ENCODE peak calls at places on chromosomes 4 and X, in five cellular contexts. One of them, this sample, is unnamed.

GRCh38 chrX:119887721-119888425 is 7.8 kb upstream of the AKAP14 start:
- DNase-seq in KBM-7: peak; percentile 73
- DNase-seq in HT-29: peak; percentile 69
- DNase-seq in activated CD8-positive, alpha-beta memory T cell treated with anti-CD3 and anti-CD28 coated beads for 4 hours: no peak
- DNase-seq in NCI-H460: peak; percentile 64
- DNase-seq in this sample: peak; percentile 58

GRCh38 chr4:134276476-134276875 is 74.9 kb upstream of the PABPC4L start:
- DNase-seq in KBM-7: no peak
- DNase-seq in HT-29: no peak
- DNase-seq in activated CD8-positive, alpha-beta memory T cell treated with anti-CD3 and anti-CD28 coated beads for 4 hours: no peak
- DNase-seq in NCI-H460: no peak
- DNase-seq in this sample: no peak

GRCh38 chrX:2228466-2228865 is 272.3 kb downstream of the DHRSX start:
- DNase-seq in KBM-7: no peak
- DNase-seq in HT-29: no peak
- DNase-seq in activated CD8-positive, alpha-beta memory T cell treated with anti-CD3 and anti-CD28 coated beads for 4 hours: no peak
- DNase-seq in NCI-H460: no peak
- DNase-seq in this sample: no peak

GRCh38 chr4:138688531-138689181 is 326.9 kb upstream of the NOCT start:
- DNase-seq in KBM-7: no peak
- DNase-seq in HT-29: no peak
- DNase-seq in activated CD8-positive, alpha-beta memory T cell treated with anti-CD3 and anti-CD28 coated beads for 4 hours: no peak
- DNase-seq in NCI-H460: no peak
- DNase-seq in this sample: no peak

GRCh38 chr4:146104541-146104940 is 71.0 kb upstream of the LSM6 start:
- DNase-seq in KBM-7: no peak
- DNase-seq in HT-29: no peak
- DNase-seq in activated CD8-positive, alpha-beta memory T cell treated with anti-CD3 and anti-CD28 coated beads for 4 hours: no peak
- DNase-seq in NCI-H460: no peak
- DNase-seq in this sample: no peak

GRCh38 chr4:113919145-113919544 is 60.3 kb downstream of the ARSJ start:
- DNase-seq in KBM-7: no peak
- DNase-seq in HT-29: no peak
- DNase-seq in activated CD8-positive, alpha-beta memory T cell treated with anti-CD3 and anti-CD28 coated beads for 4 hours: no peak
- DNase-seq in NCI-H460: no peak
- DNase-seq in this sample: no peak

GRCh38 chrX:30971761-30972603 is 82.9 kb upstream of the TAB3 start:
- DNase-seq in KBM-7: peak; percentile 69
- DNase-seq in HT-29: peak; percentile 23
- DNase-seq in activated CD8-positive, alpha-beta memory T cell treated with anti-CD3 and anti-CD28 coated beads for 4 hours: peak; percentile 0
- DNase-seq in NCI-H460: peak; percentile 49
- DNase-seq in this sample: peak; percentile 61

GRCh38 chr4:39036172-39036571 is 4.0 kb upstream of the TMEM156 start:
- DNase-seq in KBM-7: no peak
- DNase-seq in HT-29: peak; percentile 37
- DNase-seq in activated CD8-positive, alpha-beta memory T cell treated with anti-CD3 and anti-CD28 coated beads for 4 hours: no peak
- DNase-seq in NCI-H460: no peak
- DNase-seq in this sample: no peak

GRCh38 chr4:90084967-90085295 is 42.3 kb upstream of the CCSER1 start:
- DNase-seq in KBM-7: no peak
- DNase-seq in HT-29: no peak
- DNase-seq in activated CD8-positive, alpha-beta memory T cell treated with anti-CD3 and anti-CD28 coated beads for 4 hours: no peak
- DNase-seq in NCI-H460: no peak
- DNase-seq in this sample: no peak

GRCh38 chrX:3280706-3281105 is 65.7 kb downstream of the MXRA5 start:
- DNase-seq in KBM-7: no peak
- DNase-seq in HT-29: no peak
- DNase-seq in activated CD8-positive, alpha-beta memory T cell treated with anti-CD3 and anti-CD28 coated beads for 4 hours: no peak
- DNase-seq in NCI-H460: no peak
- DNase-seq in this sample: no peak

GRCh38 chr4:17283832-17284231 is 228.1 kb downstream of the QDPR start:
- DNase-seq in KBM-7: no peak
- DNase-seq in HT-29: no peak
- DNase-seq in activated CD8-positive, alpha-beta memory T cell treated with anti-CD3 and anti-CD28 coated beads for 4 hours: no peak
- DNase-seq in NCI-H460: no peak
- DNase-seq in this sample: no peak

GRCh38 chr4:97367878-97368277 is 775.4 kb downstream of the STPG2 start:
- DNase-seq in KBM-7: no peak
- DNase-seq in HT-29: no peak
- DNase-seq in activated CD8-positive, alpha-beta memory T cell treated with anti-CD3 and anti-CD28 coated beads for 4 hours: no peak
- DNase-seq in NCI-H460: peak; percentile 1
- DNase-seq in this sample: no peak

GRCh38 chr4:176277162-176277904 is 8.3 kb upstream of the ASB5 start:
- DNase-seq in KBM-7: peak; percentile 44
- DNase-seq in HT-29: peak; percentile 27
- DNase-seq in activated CD8-positive, alpha-beta memory T cell treated with anti-CD3 and anti-CD28 coated beads for 4 hours: no peak
- DNase-seq in NCI-H460: peak; percentile 32
- DNase-seq in this sample: peak; percentile 64

This sample was measured in Kasumi-1.